ENCODE peak calls at places on chromosome 13, in six cellular contexts. One of them, this sample, is unnamed.

GRCh38 chr13:79901336-79901735 is 420.4 kb downstream of the NDFIP2 start:
- DNase-seq in omental fat pad: no peak
- DNase-seq in thoracic aorta: no peak
- DNase-seq in neural progenitor cell: peak
- DNase-seq in cardiac muscle cell: peak
- DNase-seq in stomach: no peak
- DNase-seq in this sample: no peak

GRCh38 chr13:97468331-97468730 is 34.4 kb downstream of the RAP2A start:
- DNase-seq in neural progenitor cell: no peak
- DNase-seq in stomach: no peak
- DNase-seq in cardiac muscle cell: peak
- DNase-seq in omental fat pad: no peak
- DNase-seq in thoracic aorta: no peak
- DNase-seq in this sample: no peak

GRCh38 chr13:66312312-66313087 is 917.6 kb downstream of the PCDH9 start:
- DNase-seq in cardiac muscle cell: peak
- DNase-seq in thoracic aorta: no peak
- DNase-seq in neural progenitor cell: no peak
- DNase-seq in omental fat pad: no peak
- DNase-seq in stomach: peak
- DNase-seq in this sample: no peak

GRCh38 chr13:22050951-22051563 is 380.2 kb downstream of the FGF9 start:
- DNase-seq in neural progenitor cell: no peak
- DNase-seq in omental fat pad: no peak
- DNase-seq in thoracic aorta: no peak
- DNase-seq in cardiac muscle cell: no peak
- DNase-seq in stomach: no peak
- DNase-seq in this sample: no peak

GRCh38 chr13:40536443-40537113 is 129.9 kb downstream of the FOXO1 start:
- DNase-seq in cardiac muscle cell: no peak
- DNase-seq in omental fat pad: no peak
- DNase-seq in stomach: peak
- DNase-seq in thoracic aorta: no peak
- DNase-seq in neural progenitor cell: no peak
- DNase-seq in this sample: no peak

GRCh38 chr13:37403776-37404497 is 194.6 kb downstream of the POSTN start:
- DNase-seq in thoracic aorta: no peak
- DNase-seq in neural progenitor cell: no peak
- DNase-seq in cardiac muscle cell: peak
- DNase-seq in omental fat pad: no peak
- DNase-seq in stomach: no peak
- DNase-seq in this sample: no peak

GRCh38 chr13:49641810-49642291 is 13.5 kb downstream of the ARL11 start:
- DNase-seq in stomach: no peak
- DNase-seq in cardiac muscle cell: peak
- DNase-seq in thoracic aorta: no peak
- DNase-seq in omental fat pad: no peak
- DNase-seq in neural progenitor cell: no peak
- DNase-seq in this sample: no peak

GRCh38 chr13:111658150-111659100 is 338.0 kb downstream of the TEX29 start:
- DNase-seq in stomach: no peak
- DNase-seq in thoracic aorta: no peak
- DNase-seq in omental fat pad: no peak
- DNase-seq in neural progenitor cell: peak
- DNase-seq in cardiac muscle cell: no peak
- DNase-seq in this sample: no peak

DNA sequence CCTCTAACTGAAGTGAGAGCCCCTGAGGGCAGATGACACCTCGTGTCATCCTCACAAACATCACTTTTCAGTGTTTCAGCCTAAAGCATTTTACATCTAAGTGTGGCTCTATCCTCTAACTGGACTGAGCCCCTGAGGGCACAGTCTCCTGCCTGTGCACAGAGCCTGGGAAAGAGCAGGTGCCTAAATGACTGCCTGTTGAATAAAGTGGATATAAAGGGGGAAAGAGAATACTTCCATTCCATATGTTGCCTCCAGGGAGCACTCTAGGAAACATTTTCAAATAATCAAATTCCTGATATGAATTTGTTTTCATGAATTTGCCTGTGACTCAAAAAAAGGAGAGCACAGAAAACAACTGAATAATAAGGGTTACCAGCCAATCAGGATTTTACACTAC is 32.2 kb downstream of the CNMD start:
- DNase-seq in thoracic aorta: no peak
- DNase-seq in stomach: no peak
- DNase-seq in neural progenitor cell: no peak
- DNase-seq in cardiac muscle cell: peak
- DNase-seq in omental fat pad: no peak
- DNase-seq in this sample: no peak
- TF ChIP-seq CTCF in thoracic aorta: no peak
- TF ChIP-seq CTCF in stomach: no peak
- TF ChIP-seq CTCF in neural progenitor cell: no peak
- TF ChIP-seq CTCF in cardiac muscle cell: no peak
- TF ChIP-seq CTCF in omental fat pad: no peak
- TF ChIP-seq CTCF in this sample: no peak

DNA sequence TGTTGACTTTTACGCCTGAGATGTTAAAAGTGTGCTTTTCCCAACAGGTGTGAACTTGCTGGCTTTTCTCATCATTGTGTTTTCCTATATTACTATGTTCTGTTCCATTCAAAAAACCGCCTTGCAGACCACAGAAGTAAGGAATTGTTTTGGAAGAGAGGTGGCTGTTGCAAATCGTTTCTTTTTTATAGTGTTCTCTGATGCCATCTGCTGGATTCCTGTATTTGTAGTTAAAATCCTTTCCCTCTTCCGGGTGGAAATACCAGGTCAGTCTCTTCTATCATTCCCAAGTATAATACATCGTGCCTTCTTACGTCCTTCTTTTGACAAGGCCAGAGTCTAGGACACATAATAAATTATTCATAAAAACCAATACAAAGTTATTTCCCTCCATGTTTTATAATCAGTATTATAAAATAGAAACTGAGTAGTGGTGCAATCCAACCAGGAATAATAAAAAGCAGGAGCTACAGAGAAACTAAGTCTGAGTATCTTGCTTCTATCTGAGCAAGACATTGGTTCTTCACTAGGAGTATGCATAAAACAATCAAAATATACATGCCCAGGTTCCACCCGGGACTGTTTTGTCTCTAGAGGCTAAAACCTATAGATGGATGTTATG is 57.9 kb downstream of the RXFP2 start:
- DNase-seq in stomach: no peak
- DNase-seq in omental fat pad: no peak
- DNase-seq in cardiac muscle cell: peak
- DNase-seq in neural progenitor cell: peak
- DNase-seq in thoracic aorta: no peak
- DNase-seq in this sample: no peak
- TF ChIP-seq CTCF in stomach: no peak
- TF ChIP-seq CTCF in omental fat pad: no peak
- TF ChIP-seq CTCF in cardiac muscle cell: peak
- TF ChIP-seq CTCF in neural progenitor cell: peak
- TF ChIP-seq CTCF in thoracic aorta: peak
- TF ChIP-seq CTCF in this sample: no peak

GRCh38 chr13:114025432-114026127 is 51.7 kb upstream of the C13orf46 start:
- DNase-seq in thoracic aorta: no peak
- DNase-seq in neural progenitor cell: peak
- DNase-seq in cardiac muscle cell: peak
- DNase-seq in omental fat pad: no peak
- DNase-seq in stomach: no peak
- DNase-seq in this sample: no peak
- TF ChIP-seq CTCF in thoracic aorta: no peak
- TF ChIP-seq CTCF in neural progenitor cell: no peak
- TF ChIP-seq CTCF in cardiac muscle cell: peak
- TF ChIP-seq CTCF in omental fat pad: no peak
- TF ChIP-seq CTCF in stomach: no peak
- TF ChIP-seq CTCF in this sample: no peak

GRCh38 chr13:113084094-113084942 is 21.3 kb upstream of the F7 start:
- DNase-seq in cardiac muscle cell: no peak
- DNase-seq in neural progenitor cell: no peak
- DNase-seq in omental fat pad: no peak
- DNase-seq in thoracic aorta: no peak
- DNase-seq in stomach: no peak
- DNase-seq in this sample: no peak
- TF ChIP-seq CTCF in cardiac muscle cell: peak
- TF ChIP-seq CTCF in neural progenitor cell: peak
- TF ChIP-seq CTCF in omental fat pad: no peak
- TF ChIP-seq CTCF in thoracic aorta: no peak
- TF ChIP-seq CTCF in stomach: no peak
- TF ChIP-seq CTCF in this sample: no peak

GRCh38 chr13:26037302-26037701 is 14.5 kb downstream of the SHISA2 start:
- DNase-seq in neural progenitor cell: peak
- DNase-seq in cardiac muscle cell: peak
- DNase-seq in thoracic aorta: no peak
- DNase-seq in omental fat pad: no peak
- DNase-seq in stomach: no peak
- DNase-seq in this sample: no peak
- TF ChIP-seq CTCF in neural progenitor cell: peak
- TF ChIP-seq CTCF in cardiac muscle cell: peak
- TF ChIP-seq CTCF in thoracic aorta: no peak
- TF ChIP-seq CTCF in omental fat pad: no peak
- TF ChIP-seq CTCF in stomach: no peak
- TF ChIP-seq CTCF in this sample: peak

GRCh38 chr13:23180711-23181110 is at the start of gene SGCG:
- DNase-seq in cardiac muscle cell: no peak
- DNase-seq in omental fat pad: no peak
- DNase-seq in neural progenitor cell: no peak
- DNase-seq in thoracic aorta: no peak
- DNase-seq in stomach: no peak
- DNase-seq in this sample: no peak

DNA sequence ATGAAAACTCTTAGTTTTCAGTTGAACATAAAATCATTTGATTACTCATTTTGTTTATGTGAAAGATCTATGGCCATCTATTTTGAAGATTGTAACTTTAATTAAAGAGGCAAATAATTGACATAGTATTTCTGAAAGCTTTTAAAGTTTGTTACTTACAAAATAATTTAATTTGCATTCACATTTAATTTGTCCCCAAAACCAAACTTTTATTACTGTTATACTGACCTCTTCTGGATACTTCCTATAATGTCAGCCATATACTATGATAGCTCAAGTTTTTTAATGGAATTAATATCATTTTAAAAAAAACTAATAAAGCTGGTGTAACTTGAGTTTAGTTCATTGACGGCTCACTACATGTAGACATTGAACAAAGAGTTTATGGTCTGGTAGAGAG is 4.9 kb upstream of the SGCG start:
- DNase-seq in stomach: no peak
- DNase-seq in neural progenitor cell: no peak
- DNase-seq in thoracic aorta: no peak
- DNase-seq in omental fat pad: no peak
- DNase-seq in cardiac muscle cell: peak
- DNase-seq in this sample: no peak
- TF ChIP-seq CTCF in stomach: no peak
- TF ChIP-seq CTCF in neural progenitor cell: peak
- TF ChIP-seq CTCF in thoracic aorta: peak
- TF ChIP-seq CTCF in omental fat pad: no peak
- TF ChIP-seq CTCF in cardiac muscle cell: peak
- TF ChIP-seq CTCF in this sample: peak

DNA sequence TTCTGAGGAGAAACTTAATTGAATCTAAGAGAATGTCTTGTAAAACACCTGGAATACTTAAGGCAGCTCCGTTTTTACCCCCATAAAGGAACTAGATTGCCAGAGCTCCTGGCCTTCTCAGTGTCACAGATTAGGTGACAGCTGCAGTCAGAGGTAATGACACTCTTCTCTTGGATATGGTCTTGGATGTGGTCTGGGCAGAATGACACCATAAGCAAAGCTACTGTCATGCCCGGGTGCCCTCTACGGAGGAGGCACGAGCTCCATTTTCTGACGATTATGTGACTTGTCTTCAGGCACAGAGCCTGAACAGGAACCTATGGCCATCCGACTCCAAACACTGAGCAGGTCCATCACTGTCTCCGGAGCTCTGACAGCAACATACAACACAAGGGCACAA is 46.7 kb downstream of the STK24 start:
- DNase-seq in cardiac muscle cell: no peak
- DNase-seq in stomach: no peak
- DNase-seq in thoracic aorta: no peak
- DNase-seq in omental fat pad: no peak
- DNase-seq in neural progenitor cell: no peak
- DNase-seq in this sample: no peak
- TF ChIP-seq CTCF in cardiac muscle cell: no peak
- TF ChIP-seq CTCF in stomach: no peak
- TF ChIP-seq CTCF in thoracic aorta: no peak
- TF ChIP-seq CTCF in omental fat pad: no peak
- TF ChIP-seq CTCF in neural progenitor cell: no peak
- TF ChIP-seq CTCF in this sample: no peak

This sample was measured in mesothelial cell of epicardium.